ENCODE peak calls at places on chromosomes 3 and 15, in five cellular contexts. Q is SK-N-SH, X is HEK293T, W is G401, F is AG08396. C is an unnamed sample.
A peak's percentile ranks its signal among the peaks of the same experiment; 100 is the strongest.

GRCh38 chr15:57251308-57251707 is 125.0 kb upstream of the CGNL1 start:
- DNase-seq in Q (no peak), W (no peak), X (no peak), F (no peak), C (no peak)

GRCh38 chr3:52532517-52532837 is 1.2 kb downstream of the NT5DC2 start:
- DNase-seq in F (peak; percentile 29), Q (peak; percentile 70), X (peak; percentile 4), W (no peak), C (no peak)

GRCh38 chr3:47016086-47016933 is 36.8 kb downstream of the NBEAL2 start:
- DNase-seq in X (no peak), F (no peak), W (no peak), Q (no peak), C (no peak)

GRCh38 chr15:93028632-93029612 is 60.1 kb downstream of the RGMA start:
- DNase-seq in X (no peak), Q (no peak), F (peak; percentile 83), W (peak; percentile 62), C (peak; percentile 20)

GRCh38 chr3:53081318-53081717 is 35.4 kb upstream of the SFMBT1 start:
- DNase-seq in X (no peak), F (no peak), Q (no peak), W (no peak), C (no peak)

GRCh38 chr3:149373235-149374125 is 4.0 kb downstream of the TM4SF1 start:
- DNase-seq in Q (no peak), X (no peak), W (no peak), F (peak; percentile 30), C (no peak)

GRCh38 chr3:190249414-190249813 is 72.8 kb downstream of the CLDN1 start:
- DNase-seq in Q (no peak), W (no peak), X (no peak), F (no peak), C (no peak)

GRCh38 chr15:34986326-34987181 is 1.5 kb downstream of the ZNF770 start:
- DNase-seq in Q (no peak), F (no peak), X (no peak), W (no peak), C (no peak)

GRCh38 chr3:11390411-11391171 is 118.4 kb downstream of the ATG7 start:
- DNase-seq in X (no peak), Q (no peak), W (no peak), F (no peak), C (no peak)

GRCh38 chr3:27325419-27325818 is 43.8 kb downstream of the NEK10 start:
- DNase-seq in X (peak; percentile 11), W (no peak), Q (no peak), F (no peak), C (no peak)

GRCh38 chr15:72796210-72796514 is 12.6 kb upstream of the ADPGK start:
- DNase-seq in X (no peak), W (no peak), F (no peak), Q (no peak), C (no peak)

GRCh38 chr3:47444103-47444502 is 31.6 kb downstream of the SCAP start:
- DNase-seq in Q (no peak), F (no peak), W (no peak), X (no peak), C (no peak)

GRCh38 chr3:9715764-9716437 is 12.3 kb downstream of the CPNE9 start:
- DNase-seq in W (no peak), F (peak; percentile 87), Q (no peak), X (peak; percentile 42), C (peak; percentile 87)

GRCh38 chr3:174216948-174217718 is 642.0 kb upstream of the NAALADL2 start:
- DNase-seq in W (no peak), Q (no peak), X (no peak), F (no peak), C (no peak)

GRCh38 chr3:43296565-43296964 is 10.2 kb downstream of the SNRK start:
- DNase-seq in X (no peak), Q (no peak), W (no peak), F (no peak), C (no peak)